ENCODE peak calls at places on chromosomes 7 and 10, in eight cellular contexts. B, U, N, L, K, M, Z and H are unnamed samples.

GRCh38 chr7:17033245-17033644 is 151.5 kb upstream of the AGR3 start:
- DNase-seq in N (no peak), U (no peak), M (no peak), B (no peak), K (no peak), L (no peak), Z (no peak), H (no peak)

GRCh38 chr10:87841215-87841614 is 22.1 kb downstream of the KLLN start:
- DNase-seq in M (no peak), Z (no peak), N (no peak), U (no peak), K (no peak), B (no peak), L (no peak), H (peak)

GRCh38 chr10:111004016-111004415 is 72.8 kb upstream of the ADRA2A start:
- DNase-seq in U (no peak), Z (no peak), M (no peak), L (no peak), N (no peak), K (no peak), B (no peak), H (no peak)

GRCh38 chr10:125102216-125102615 is 58.1 kb downstream of the CTBP2 start:
- DNase-seq in U (peak), K (no peak), Z (no peak), L (no peak), B (no peak), M (peak), N (no peak), H (peak)

GRCh38 chr10:61634711-61635110 is 28.0 kb upstream of the CABCOCO1 start:
- DNase-seq in N (no peak), K (no peak), B (no peak), M (peak), L (no peak), U (peak), Z (no peak), H (peak)

GRCh38 chr7:73718905-73719805 is at the start of gene STX1A:
- DNase-seq in Z (no peak), M (peak), U (peak), L (peak), K (no peak), B (peak), N (no peak), H (peak)

GRCh38 chr7:19919156-19920085 is 146.0 kb upstream of the TMEM196 start:
- DNase-seq in M (peak), L (no peak), U (peak), B (no peak), Z (no peak), K (no peak), N (no peak), H (peak)

GRCh38 chr10:63346015-63346441 is 119.7 kb downstream of the JMJD1C start:
- DNase-seq in M (peak), B (no peak), L (no peak), N (no peak), U (peak), K (no peak), Z (no peak), H (peak)

GRCh38 chr7:21355406-21355874 is 72.4 kb upstream of the SP4 start:
- DNase-seq in K (no peak), Z (no peak), L (no peak), U (no peak), M (no peak), B (no peak), N (no peak), H (no peak)

GRCh38 chr7:129949292-129950133 is 3.2 kb downstream of the UBE2H start:
- DNase-seq in N (no peak), L (peak), K (peak), B (no peak), U (peak), M (peak), Z (no peak), H (peak)

GRCh38 chr7:3370068-3370704 is 69.1 kb downstream of the SDK1 start:
- DNase-seq in U (peak), M (peak), K (no peak), B (no peak), L (no peak), N (no peak), Z (no peak), H (no peak)

GRCh38 chr10:44358080-44358771 is 26.7 kb downstream of the CXCL12 start:
- DNase-seq in U (no peak), K (no peak), Z (no peak), N (no peak), M (no peak), B (no peak), L (no peak), H (no peak)

GRCh38 chr10:120186506-120186905 is 270.5 kb upstream of the PLPP4 start:
- DNase-seq in M (no peak), U (no peak), N (no peak), B (no peak), Z (no peak), L (no peak), K (no peak), H (no peak)

GRCh38 chr7:64463636-64464375 is 99.1 kb downstream of the ZNF680 start:
- DNase-seq in N (no peak), M (peak), U (peak), B (peak), L (no peak), Z (peak), K (no peak), H (peak)

GRCh38 chr10:86520871-86521619 is 547 bp downstream of the WAPL start:
- DNase-seq in K (no peak), Z (no peak), B (peak), N (peak), L (peak), U (peak), M (peak), H (peak)
- H3K4me3 ChIP-seq in K (peak), Z (peak), B (peak), N (peak), L (peak), U (peak), M (peak), H (peak)

DNA sequence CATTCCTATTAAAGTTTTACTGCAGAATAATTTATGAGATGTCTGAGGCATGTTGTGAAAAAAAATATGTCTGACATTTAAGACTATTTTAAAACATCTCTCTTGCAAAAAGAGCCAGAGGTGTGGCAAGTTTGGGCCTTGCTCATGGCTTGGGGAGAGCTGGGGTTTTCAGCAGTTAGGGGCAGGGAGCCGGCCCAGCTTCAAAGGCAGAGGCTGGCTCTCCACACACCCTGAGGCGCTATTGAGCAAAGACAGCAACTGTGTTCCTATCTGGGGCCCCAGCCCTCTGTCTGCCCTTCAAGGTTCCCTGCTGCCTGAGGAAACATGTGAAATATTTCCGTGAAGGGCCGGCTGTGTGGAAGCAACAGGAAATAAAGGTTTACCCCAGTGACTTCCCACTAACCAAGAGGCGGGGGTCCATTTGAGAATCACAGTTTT is 94.0 kb downstream of the SORBS1 start:
- DNase-seq in K (no peak), N (no peak), L (no peak), Z (peak), U (no peak), B (peak), M (peak), H (peak)
- TF ChIP-seq CTCF in K (no peak), N (no peak), L (no peak), Z (no peak), U (no peak), B (peak), M (peak), H (no peak)

GRCh38 chr10:99534456-99534938 is 1.8 kb downstream of the NKX2-3 start:
- DNase-seq in L (no peak), N (no peak), Z (no peak), U (no peak), K (no peak), M (no peak), B (no peak), H (no peak)

GRCh38 chr10:99532194-99532593 is 548 bp upstream of the NKX2-3 start:
- DNase-seq in U (no peak), L (no peak), M (no peak), N (no peak), K (no peak), B (no peak), Z (no peak), H (no peak)

GRCh38 chr10:99534939-99535763 is 2.4 kb downstream of the NKX2-3 start:
- DNase-seq in U (no peak), L (no peak), K (no peak), M (no peak), Z (no peak), N (no peak), B (no peak), H (peak)

GRCh38 chr10:99532687-99533495 is at the start of gene NKX2-3:
- DNase-seq in N (peak), Z (no peak), K (no peak), M (no peak), L (peak), B (peak), U (peak), H (peak)

GRCh38 chr10:99533496-99534455 is 1.0 kb downstream of the NKX2-3 start:
- DNase-seq in K (no peak), U (no peak), Z (no peak), B (no peak), N (no peak), L (no peak), M (no peak), H (no peak)
- H3K4me3 ChIP-seq in K (no peak), U (no peak), Z (no peak), B (peak), N (peak), L (peak), M (no peak), H (no peak)

GRCh38 chr7:34900891-34901493 is 136.3 kb downstream of the DPY19L1 start:
- DNase-seq in K (no peak), L (no peak), Z (no peak), M (no peak), N (no peak), U (no peak), B (no peak), H (peak)
- TF ChIP-seq CTCF in K (peak), L (peak), Z (peak), M (peak), N (peak), U (no peak), B (no peak), H (peak)

GRCh38 chr7:72336382-72336886 is 75.7 kb downstream of the CALN1 start:
- DNase-seq in N (no peak), Z (peak), M (no peak), K (no peak), U (no peak), L (no peak), B (no peak), H (no peak)

GRCh38 chr7:72334733-72335132 is 77.4 kb downstream of the CALN1 start:
- DNase-seq in K (no peak), Z (peak), M (no peak), B (no peak), N (no peak), U (no peak), L (no peak), H (no peak)

GRCh38 chr7:72334066-72334465 is 78.1 kb downstream of the CALN1 start:
- DNase-seq in U (no peak), B (no peak), L (no peak), K (no peak), Z (peak), M (no peak), N (no peak), H (no peak)

GRCh38 chr7:72336887-72337821 is 75.0 kb downstream of the CALN1 start:
- DNase-seq in B (no peak), L (no peak), K (no peak), U (no peak), N (no peak), Z (peak), M (no peak), H (no peak)

DNA sequence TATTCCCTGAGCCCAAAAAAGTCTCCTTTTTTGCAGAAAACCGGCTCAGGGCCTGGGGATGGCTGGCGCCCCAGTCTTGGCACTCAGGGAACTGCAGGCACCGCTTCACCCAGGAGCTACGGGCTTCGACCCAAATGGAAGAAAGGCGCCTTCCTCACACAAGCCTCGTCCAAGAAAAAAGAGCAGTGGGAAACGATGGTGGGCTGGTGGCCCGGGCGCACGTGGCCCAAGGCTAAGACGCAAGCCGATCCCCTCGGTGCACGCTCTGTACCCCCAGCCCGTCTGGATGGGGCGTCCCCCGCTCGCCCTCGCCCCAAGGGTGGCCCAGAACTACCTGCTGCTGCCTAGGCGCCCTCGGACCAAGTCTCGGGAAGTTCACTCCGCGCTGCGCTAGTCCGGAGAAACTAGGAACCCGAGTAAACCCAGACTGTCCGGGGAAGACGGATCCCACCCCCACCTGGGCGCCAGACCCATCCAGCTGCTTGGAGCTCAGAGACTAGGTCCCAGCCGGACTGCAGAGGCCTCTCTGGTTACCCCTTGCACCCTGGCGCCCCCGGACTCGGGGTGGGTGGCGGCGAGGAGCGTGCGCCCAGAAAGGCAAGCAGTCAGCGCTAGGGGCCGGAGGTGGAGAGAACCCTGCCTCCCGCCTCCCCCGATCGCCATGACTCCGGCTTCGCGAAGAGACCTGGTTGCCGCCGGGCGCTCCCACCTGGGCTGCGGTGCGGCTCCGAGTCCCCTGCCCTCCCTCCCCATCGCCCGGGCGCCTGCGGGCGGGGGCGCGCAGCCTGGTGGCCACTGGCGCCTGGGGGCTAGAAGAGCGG is 76.4 kb downstream of the CALN1 start:
- DNase-seq in U (no peak), M (no peak), N (no peak), L (no peak), K (no peak), B (no peak), Z (peak), H (no peak)
- H3K4me3 ChIP-seq in U (no peak), M (no peak), N (no peak), L (no peak), K (no peak), B (no peak), Z (peak), H (no peak)

GRCh38 chr7:49483142-49483541 is 290.3 kb upstream of the VWC2 start:
- DNase-seq in U (no peak), M (no peak), N (no peak), Z (no peak), L (peak), B (no peak), K (no peak), H (no peak)
- TF ChIP-seq CTCF in U (no peak), M (no peak), N (no peak), Z (peak), L (no peak), B (no peak), K (no peak), H (no peak)

GRCh38 chr7:353746-354325 is 63.9 kb downstream of the FOXL3 start:
- DNase-seq in K (no peak), B (peak), M (peak), L (no peak), Z (no peak), U (no peak), N (no peak), H (no peak)
- H3K4me3 ChIP-seq in K (no peak), B (no peak), M (no peak), L (no peak), Z (no peak), U (no peak), N (no peak), H (no peak)

GRCh38 chr7:520503-521161 is 986 bp upstream of the PDGFA start:
- DNase-seq in K (no peak), Z (no peak), L (no peak), N (no peak), B (no peak), M (no peak), U (no peak), H (peak)
- TF ChIP-seq CTCF in K (no peak), Z (no peak), L (peak), N (peak), B (no peak), M (peak), U (no peak), H (no peak)